ENCODE peak calls at places on chromosome 19, in five cellular contexts. Z is uterus; Y is NCI-H2081; V is CD8-positive, alpha-beta memory T cell; E is thoracic aorta. C is an unnamed sample.

GRCh38 chr19:40783711-40784110 is 5.7 kb downstream of the RAB4B start:
- DNase-seq in Z (no peak), Y (no peak), V (no peak), E (no peak), C (no peak)

GRCh38 chr19:7846247-7846646 is 16.2 kb downstream of the EVI5L start:
- DNase-seq in Z (no peak), Y (no peak), V (no peak), E (no peak), C (no peak)

GRCh38 chr19:51407631-51408131 is 9.8 kb downstream of the SIGLEC10 start:
- DNase-seq in Z (no peak), Y (no peak), V (peak; percentile 15), E (no peak), C (no peak)

GRCh38 chr19:32859591-32859990 is 10.0 kb downstream of the SLC7A9 start:
- DNase-seq in Z (no peak), Y (no peak), V (no peak), E (no peak), C (no peak)

GRCh38 chr19:38538386-38538785 is 79.4 kb downstream of the MAP4K1 start:
- DNase-seq in Z (no peak), Y (no peak), V (no peak), E (no peak), C (no peak)

GRCh38 chr19:48645652-48646191 is at the start of gene CA11:
- DNase-seq in Z (no peak), Y (no peak), V (peak; percentile 27), E (no peak), C (no peak)

GRCh38 chr19:48539503-48540096 is 12.4 kb upstream of the SULT2B1 start:
- DNase-seq in Z (no peak), Y (peak; percentile 93), V (no peak), E (no peak), C (no peak)

GRCh38 chr19:23992348-23992747 is 77.7 kb downstream of the ZNF726 start:
- DNase-seq in Z (no peak), Y (no peak), V (no peak), E (no peak), C (no peak)

GRCh38 chr19:31289381-31289880 is 59.8 kb downstream of the TSHZ3 start:
- DNase-seq in Z (no peak), Y (no peak), V (no peak), E (no peak), C (no peak)

GRCh38 chr19:18456974-18457373 is 19.0 kb upstream of the ISYNA1 start:
- DNase-seq in Z (peak; percentile 63), Y (no peak), V (no peak), E (no peak), C (peak; percentile 87)

GRCh38 chr19:39543477-39543857 is 3.5 kb upstream of the EID2 start:
- DNase-seq in Z (no peak), Y (no peak), V (no peak), E (no peak), C (no peak)

GRCh38 chr19:16417660-16418596 is 53.8 kb downstream of the EPS15L1 start:
- DNase-seq in Z (peak; percentile 53), Y (peak; percentile 38), V (peak; percentile 71), E (no peak), C (no peak)

GRCh38 chr19:1085676-1086442 is 9.3 kb downstream of the POLR2E start:
- DNase-seq in Z (no peak), Y (no peak), V (peak; percentile 28), E (no peak), C (no peak)

GRCh38 chr19:44662686-44663085 is 8.6 kb upstream of the CEACAM19 start:
- DNase-seq in Z (no peak), Y (no peak), V (no peak), E (no peak), C (no peak)

GRCh38 chr19:52694921-52695320 is 39.9 kb downstream of the ZNF611 start:
- DNase-seq in Z (no peak), Y (no peak), V (no peak), E (no peak), C (no peak)

GRCh38 chr19:12984683-12985048 is 10.6 kb upstream of the NFIX start:
- DNase-seq in Z (no peak), Y (no peak), V (no peak), E (no peak), C (no peak)

GRCh38 chr19:54173951-54174817 is 1.2 kb upstream of the TMC4 start:
- DNase-seq in Z (no peak), Y (no peak), V (no peak), E (no peak), C (no peak)

GRCh38 chr19:53131085-53131484 is 1.6 kb downstream of the ZNF415 start:
- DNase-seq in Z (no peak), Y (no peak), V (no peak), E (no peak), C (no peak)

GRCh38 chr19:31596751-31597150 is 247.5 kb upstream of the TSHZ3 start:
- DNase-seq in Z (no peak), Y (no peak), V (no peak), E (no peak), C (no peak)

GRCh38 chr19:21569497-21569870 is 64.1 kb downstream of the ZNF429 start:
- DNase-seq in Z (no peak), Y (no peak), V (no peak), E (no peak), C (peak; percentile 65)

GRCh38 chr19:40089462-40089861 is 1.3 kb downstream of the ZNF780A start:
- DNase-seq in Z (no peak), Y (no peak), V (peak; percentile 1), E (no peak), C (no peak)

GRCh38 chr19:42292042-42292960 is 9.6 kb upstream of the PRR19 start:
- DNase-seq in Z (no peak), Y (no peak), V (no peak), E (no peak), C (no peak)

GRCh38 chr19:23771761-23772667 is 13.3 kb upstream of the ZNF681 start:
- DNase-seq in Z (no peak), Y (no peak), V (no peak), E (no peak), C (no peak)

GRCh38 chr19:11478167-11479089 is 2.4 kb downstream of the ELAVL3 start:
- DNase-seq in Z (no peak), Y (no peak), V (no peak), E (no peak), C (no peak)

GRCh38 chr19:33215438-33216197 is 10.0 kb downstream of the SLC7A10 start:
- DNase-seq in Z (no peak), Y (no peak), V (no peak), E (no peak), C (no peak)

GRCh38 chr19:2488405-2488941 is 12.5 kb downstream of the GADD45B start:
- DNase-seq in Z (no peak), Y (no peak), V (no peak), E (no peak), C (no peak)

GRCh38 chr19:400976-401835 is 7.7 kb downstream of the C2CD4C start:
- DNase-seq in Z (peak; percentile 9), Y (no peak), V (no peak), E (no peak), C (no peak)

GRCh38 chr19:29675650-29676186 is 10.5 kb downstream of the PLEKHF1 start:
- DNase-seq in Z (no peak), Y (no peak), V (no peak), E (no peak), C (no peak)

GRCh38 chr19:45842198-45842597 is 20.7 kb downstream of the SYMPK start:
- DNase-seq in Z (no peak), Y (no peak), V (no peak), E (no peak), C (no peak)

GRCh38 chr19:54355675-54356074 is 9.1 kb downstream of the LAIR1 start:
- DNase-seq in Z (no peak), Y (no peak), V (no peak), E (no peak), C (no peak)

GRCh38 chr19:8638078-8638619 is 7.7 kb downstream of the NFILZ start:
- DNase-seq in Z (no peak), Y (no peak), V (peak; percentile 15), E (no peak), C (peak; percentile 72)

GRCh38 chr19:29623726-29624488 is 17.8 kb downstream of the POP4 start:
- DNase-seq in Z (no peak), Y (no peak), V (no peak), E (no peak), C (no peak)

GRCh38 chr19:18194554-18195238 is 1.7 kb downstream of the MPV17L2 start:
- DNase-seq in Z (peak; percentile 64), Y (no peak), V (peak; percentile 39), E (no peak), C (no peak)

GRCh38 chr19:41691268-41691970 is 3.3 kb upstream of the CEACAM7 start:
- DNase-seq in Z (no peak), Y (peak; percentile 2), V (peak; percentile 19), E (no peak), C (peak; percentile 50)

GRCh38 chr19:29774126-29774525 is 37.7 kb upstream of the CCNE1 start:
- DNase-seq in Z (no peak), Y (no peak), V (no peak), E (no peak), C (no peak)

GRCh38 chr19:18020212-18021067 is 12.5 kb downstream of the ARRDC2 start:
- DNase-seq in Z (peak; percentile 74), Y (no peak), V (no peak), E (peak; percentile 77), C (peak; percentile 96)